ENCODE peak calls at places on chromosomes 4 and X, in six cellular contexts. L is stimulated activated CD8-positive, alpha-beta memory T cell treated with anti-CD3 and anti-CD28 coated beads, Interleukin-4, amount 100 ng/mL, for 48 hours; Z is kidney glomerular epithelial cell; H is AG20443; I is NCI-H748 treated with DMSO at 0.1 percent for 48 hours; A is A549. V is an unnamed sample.

GRCh38 chr4:153222162-153222789 is 18.0 kb downstream of the TRIM2 start:
- DNase-seq in L (peak), Z (peak), H (peak), I (peak), A (no peak), V (peak)

GRCh38 chr4:122285285-122285684 is 93.5 kb upstream of the ADAD1 start:
- DNase-seq in L (no peak), Z (no peak), H (peak), I (no peak), A (peak), V (no peak)

GRCh38 chrX:115393271-115393670 is 103.8 kb downstream of the LUZP4 start:
- DNase-seq in L (no peak), Z (peak), H (peak), I (no peak), A (peak), V (no peak)

GRCh38 chr4:156642161-156642560 is 329.4 kb downstream of the PDGFC start:
- DNase-seq in L (no peak), Z (no peak), H (peak), I (no peak), A (no peak), V (no peak)

GRCh38 chr4:67456577-67457196 is 88.6 kb downstream of the CENPC start:
- DNase-seq in L (no peak), Z (no peak), H (no peak), I (no peak), A (no peak), V (no peak)

GRCh38 chr4:147157860-147158701 is 212.4 kb upstream of the TTC29 start:
- DNase-seq in L (no peak), Z (peak), H (peak), I (no peak), A (peak), V (no peak)

GRCh38 chrX:128106630-128107029 is 54.4 kb upstream of the ACTRT1 start:
- DNase-seq in L (no peak), Z (peak), H (no peak), I (peak), A (peak), V (no peak)

GRCh38 chrX:56978172-56978571 is 17.2 kb downstream of the SPIN3 start:
- DNase-seq in L (peak), Z (peak), H (peak), I (peak), A (peak), V (peak)

GRCh38 chrX:103329991-103330390 is at the start of gene TCEAL7:
- DNase-seq in L (no peak), Z (no peak), H (peak), I (no peak), A (no peak), V (no peak)

GRCh38 chr4:189497996-189498395 is 442.7 kb upstream of the FRG1 start:
- DNase-seq in L (no peak), Z (no peak), H (no peak), I (no peak), A (no peak), V (no peak)

GRCh38 chrX:41317487-41318208 is 16.3 kb upstream of the DDX3X start:
- DNase-seq in L (no peak), Z (no peak), H (no peak), I (no peak), A (no peak), V (no peak)

GRCh38 chr4:17707671-17708070 is 73.8 kb downstream of the FAM184B start:
- DNase-seq in L (no peak), Z (no peak), H (no peak), I (no peak), A (no peak), V (no peak)

GRCh38 chrX:153812220-153812619 is 17.8 kb downstream of the SSR4 start:
- DNase-seq in L (no peak), Z (no peak), H (no peak), I (peak), A (no peak), V (no peak)

GRCh38 chr4:101693842-101694398 is 96.6 kb upstream of the BANK1 start:
- DNase-seq in L (no peak), Z (no peak), H (no peak), I (peak), A (peak), V (no peak)

GRCh38 chr4:116531870-116532269 is 553.5 kb downstream of the TRAM1L1 start:
- DNase-seq in L (no peak), Z (no peak), H (no peak), I (no peak), A (no peak), V (no peak)